ENCODE peak calls at places on chromosomes 1 and 21, in four cellular contexts. One of them, this sample, is unnamed.

GRCh38 chr1:155911156-155912055 is at the start of gene RIT1:
- DNase-seq in K562: peak
- DNase-seq in WTC11: peak
- DNase-seq in GM23338: peak
- DNase-seq in this sample: peak

GRCh38 chr1:234562336-234562735 is 47.6 kb downstream of the IRF2BP2 start:
- DNase-seq in K562: no peak
- DNase-seq in GM23338: no peak
- DNase-seq in WTC11: no peak
- DNase-seq in this sample: no peak

GRCh38 chr1:158101944-158102343 is 78.8 kb upstream of the CD1D start:
- DNase-seq in K562: no peak
- DNase-seq in WTC11: no peak
- DNase-seq in GM23338: no peak
- DNase-seq in this sample: no peak

GRCh38 chr1:164576311-164577271 is 17.6 kb downstream of the PBX1 start:
- DNase-seq in K562: no peak
- DNase-seq in WTC11: peak
- DNase-seq in GM23338: peak
- DNase-seq in this sample: no peak

GRCh38 chr1:16441312-16441641 is 753 bp downstream of the NECAP2 start:
- DNase-seq in K562: no peak
- DNase-seq in GM23338: no peak
- DNase-seq in WTC11: no peak
- DNase-seq in this sample: no peak

GRCh38 chr1:1295154-1295923 is 12.4 kb downstream of the ACAP3 start:
- DNase-seq in K562: no peak
- DNase-seq in GM23338: no peak
- DNase-seq in WTC11: no peak
- DNase-seq in this sample: no peak

GRCh38 chr1:109768700-109769325 is 5.1 kb upstream of the EPS8L3 start:
- DNase-seq in WTC11: peak
- DNase-seq in GM23338: no peak
- DNase-seq in K562: no peak
- DNase-seq in this sample: no peak

GRCh38 chr1:223704921-223705878 is 7.1 kb upstream of the CAPN2 start:
- DNase-seq in WTC11: no peak
- DNase-seq in GM23338: no peak
- DNase-seq in K562: no peak
- DNase-seq in this sample: no peak

GRCh38 chr1:213661346-213661745 is 326.4 kb upstream of the PROX1 start:
- DNase-seq in GM23338: no peak
- DNase-seq in WTC11: no peak
- DNase-seq in K562: no peak
- DNase-seq in this sample: no peak

GRCh38 chr1:147292012-147292411 is 49.5 kb downstream of the CHD1L start:
- DNase-seq in K562: no peak
- DNase-seq in GM23338: no peak
- DNase-seq in WTC11: no peak
- DNase-seq in this sample: no peak

GRCh38 chr1:185526318-185527307 is 207.6 kb upstream of the HMCN1 start:
- DNase-seq in GM23338: no peak
- DNase-seq in K562: no peak
- DNase-seq in WTC11: no peak
- DNase-seq in this sample: no peak

GRCh38 chr1:185531838-185532237 is 202.4 kb upstream of the HMCN1 start:
- DNase-seq in WTC11: no peak
- DNase-seq in GM23338: peak
- DNase-seq in K562: no peak
- DNase-seq in this sample: peak

GRCh38 chr1:185529673-185530072 is 204.5 kb upstream of the HMCN1 start:
- DNase-seq in K562: no peak
- DNase-seq in WTC11: no peak
- DNase-seq in GM23338: no peak
- DNase-seq in this sample: no peak

GRCh38 chr1:185530215-185530614 is 204.0 kb upstream of the HMCN1 start:
- DNase-seq in WTC11: no peak
- DNase-seq in GM23338: no peak
- DNase-seq in K562: no peak
- DNase-seq in this sample: no peak

DNA sequence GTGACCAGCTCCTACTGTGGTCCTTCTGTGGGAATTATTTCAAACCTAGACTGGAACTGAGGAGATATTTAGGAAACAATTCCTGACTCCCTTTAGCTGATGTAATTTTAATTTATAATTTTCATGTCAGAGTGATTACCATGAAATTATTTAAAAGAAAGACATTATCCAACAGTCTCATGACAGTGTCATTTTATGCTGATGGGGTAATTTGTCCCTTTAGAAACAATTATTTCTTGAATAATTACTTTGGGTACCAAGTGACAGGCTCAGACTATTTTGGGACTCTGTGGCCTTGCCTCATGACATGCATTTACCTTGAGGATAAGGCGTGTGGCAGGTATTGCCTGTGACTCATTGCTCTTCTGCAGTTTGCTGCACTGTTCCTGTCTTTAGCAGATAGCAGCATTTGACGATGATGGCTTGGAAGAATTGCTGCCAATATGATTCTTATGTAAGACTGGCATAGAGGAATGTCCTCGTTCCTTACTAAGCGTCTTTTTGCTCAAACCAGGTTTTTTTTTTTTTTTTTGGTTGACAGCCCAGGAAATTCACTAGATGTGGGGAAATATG is 206.0 kb upstream of the HMCN1 start:
- DNase-seq in GM23338: no peak
- DNase-seq in WTC11: no peak
- DNase-seq in K562: no peak
- DNase-seq in this sample: no peak
- TF ChIP-seq CREB1 in GM23338: no peak
- TF ChIP-seq CREB1 in WTC11: no peak
- TF ChIP-seq CREB1 in K562: no peak
- TF ChIP-seq CREB1 in this sample: no peak

GRCh38 chr1:10936998-10937901 is 75.2 kb upstream of the TARDBP start:
- DNase-seq in K562: no peak
- DNase-seq in WTC11: no peak
- DNase-seq in GM23338: peak
- DNase-seq in this sample: peak
- TF ChIP-seq CREB1 in K562: no peak
- TF ChIP-seq CREB1 in WTC11: no peak
- TF ChIP-seq CREB1 in GM23338: no peak
- TF ChIP-seq CREB1 in this sample: no peak

GRCh38 chr1:3321559-3322439 is 132.7 kb upstream of the ARHGEF16 start:
- DNase-seq in K562: no peak
- DNase-seq in WTC11: no peak
- DNase-seq in GM23338: no peak
- DNase-seq in this sample: no peak

GRCh38 chr1:3322440-3323020 is 131.9 kb upstream of the ARHGEF16 start:
- DNase-seq in K562: no peak
- DNase-seq in GM23338: no peak
- DNase-seq in WTC11: no peak
- DNase-seq in this sample: no peak

GRCh38 chr1:3318329-3318728 is 136.1 kb upstream of the ARHGEF16 start:
- DNase-seq in GM23338: no peak
- DNase-seq in WTC11: no peak
- DNase-seq in K562: no peak
- DNase-seq in this sample: no peak

GRCh38 chr1:3319874-3320245 is 134.6 kb upstream of the ARHGEF16 start:
- DNase-seq in WTC11: peak
- DNase-seq in GM23338: peak
- DNase-seq in K562: peak
- DNase-seq in this sample: peak

GRCh38 chr1:3320246-3321152 is 134.0 kb upstream of the ARHGEF16 start:
- DNase-seq in WTC11: no peak
- DNase-seq in K562: no peak
- DNase-seq in GM23338: no peak
- DNase-seq in this sample: no peak
- TF ChIP-seq CREB1 in WTC11: no peak
- TF ChIP-seq CREB1 in K562: no peak
- TF ChIP-seq CREB1 in GM23338: no peak
- TF ChIP-seq CREB1 in this sample: no peak

DNA sequence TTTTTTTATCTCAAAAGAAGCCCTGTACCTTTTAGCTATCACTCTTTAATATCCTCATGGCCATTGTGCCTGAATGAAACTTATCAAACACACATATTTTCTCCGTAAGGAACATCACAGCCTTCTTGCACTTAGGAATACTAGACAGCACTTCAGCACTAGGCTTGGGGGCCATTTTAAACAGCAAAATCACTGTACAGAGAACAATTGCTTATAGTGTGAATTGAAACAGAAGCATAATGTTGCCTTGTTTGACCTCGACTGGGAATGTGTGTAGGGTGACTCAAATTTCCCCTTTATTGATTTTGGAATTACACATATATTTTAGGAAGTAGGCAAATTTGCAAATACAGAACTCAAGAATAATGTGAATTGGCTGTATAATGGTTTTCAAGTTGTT is 36.4 kb downstream of the KYAT3 start:
- DNase-seq in K562: no peak
- DNase-seq in GM23338: no peak
- DNase-seq in WTC11: no peak
- DNase-seq in this sample: no peak
- TF ChIP-seq CREB1 in K562: no peak
- TF ChIP-seq CREB1 in GM23338: no peak
- TF ChIP-seq CREB1 in WTC11: no peak
- TF ChIP-seq CREB1 in this sample: no peak

DNA sequence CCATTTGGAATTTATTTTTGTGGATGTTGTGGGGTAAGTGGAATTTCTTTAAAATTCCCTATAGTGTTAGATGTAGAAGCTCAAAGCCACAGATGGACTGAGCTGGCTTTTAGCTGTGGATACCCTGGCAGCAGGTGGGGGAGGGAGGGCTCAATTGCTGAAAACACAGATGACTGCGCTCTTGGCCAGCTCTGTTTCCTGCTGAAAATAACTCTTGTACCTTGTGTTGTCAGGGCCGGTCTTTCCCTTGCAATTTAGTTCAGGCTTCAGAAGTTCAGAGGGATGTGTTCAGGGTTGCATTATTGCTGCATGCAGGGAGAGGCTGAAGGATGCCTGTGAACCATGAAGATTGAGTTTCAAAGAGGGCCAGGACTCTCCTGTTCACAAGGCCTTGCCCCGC is 58.0 kb upstream of the GCLM start:
- DNase-seq in WTC11: no peak
- DNase-seq in GM23338: no peak
- DNase-seq in K562: no peak
- DNase-seq in this sample: no peak
- TF ChIP-seq CREB1 in WTC11: no peak
- TF ChIP-seq CREB1 in GM23338: no peak
- TF ChIP-seq CREB1 in K562: no peak
- TF ChIP-seq CREB1 in this sample: no peak

GRCh38 chr1:228212415-228212965 is 4.6 kb downstream of the OBSCN start:
- DNase-seq in K562: no peak
- DNase-seq in GM23338: peak
- DNase-seq in WTC11: peak
- DNase-seq in this sample: peak

GRCh38 chr1:228211871-228212414 is 4.1 kb downstream of the OBSCN start:
- DNase-seq in GM23338: peak
- DNase-seq in WTC11: no peak
- DNase-seq in K562: no peak
- DNase-seq in this sample: peak

GRCh38 chr1:228210076-228210651 is 2.3 kb downstream of the OBSCN start:
- DNase-seq in WTC11: no peak
- DNase-seq in GM23338: no peak
- DNase-seq in K562: no peak
- DNase-seq in this sample: no peak

GRCh38 chr1:228210684-228211083 is 2.8 kb downstream of the OBSCN start:
- DNase-seq in K562: no peak
- DNase-seq in GM23338: no peak
- DNase-seq in WTC11: no peak
- DNase-seq in this sample: no peak

GRCh38 chr1:228211091-228211870 is 3.4 kb downstream of the OBSCN start:
- DNase-seq in WTC11: no peak
- DNase-seq in GM23338: peak
- DNase-seq in K562: no peak
- DNase-seq in this sample: no peak
- TF ChIP-seq CREB1 in WTC11: no peak
- TF ChIP-seq CREB1 in GM23338: no peak
- TF ChIP-seq CREB1 in K562: no peak
- TF ChIP-seq CREB1 in this sample: no peak

GRCh38 chr21:30234050-30234449 is 18.2 kb upstream of the CLDN8 start:
- DNase-seq in K562: no peak
- DNase-seq in WTC11: no peak
- DNase-seq in GM23338: no peak
- DNase-seq in this sample: no peak
- TF ChIP-seq CREB1 in K562: no peak
- TF ChIP-seq CREB1 in WTC11: no peak
- TF ChIP-seq CREB1 in GM23338: no peak
- TF ChIP-seq CREB1 in this sample: no peak

DNA sequence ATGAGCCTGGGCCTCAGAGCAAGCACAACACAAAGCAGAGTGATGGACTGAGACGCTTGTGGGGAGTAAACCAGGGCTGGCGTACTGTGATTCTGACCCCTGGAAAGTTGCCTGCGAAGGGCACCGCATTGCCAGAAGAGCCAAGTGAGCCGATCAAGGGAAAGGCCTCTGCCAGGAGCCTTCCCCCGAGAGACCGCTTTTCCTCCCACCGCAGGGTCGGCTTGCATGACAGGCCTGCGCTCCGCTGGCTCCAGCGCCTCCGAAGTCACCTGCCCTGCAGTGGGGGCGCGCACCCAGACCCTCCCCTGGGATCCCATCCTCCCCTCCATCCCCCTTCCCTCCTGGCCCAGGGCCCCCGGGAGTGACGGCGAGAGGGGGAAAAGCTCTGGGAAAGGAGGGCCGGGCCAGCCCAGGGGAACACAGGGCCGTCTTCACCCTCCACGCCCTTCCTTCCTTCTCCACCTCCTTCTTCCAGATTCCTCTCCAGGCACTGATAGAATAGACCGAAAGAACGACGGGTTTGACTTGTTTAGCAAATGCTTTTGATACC is 165.0 kb downstream of the TRIM33 start:
- DNase-seq in WTC11: peak
- DNase-seq in K562: peak
- DNase-seq in GM23338: peak
- DNase-seq in this sample: peak
- TF ChIP-seq CREB1 in WTC11: no peak
- TF ChIP-seq CREB1 in K562: no peak
- TF ChIP-seq CREB1 in GM23338: no peak
- TF ChIP-seq CREB1 in this sample: no peak

GRCh38 chr21:36297555-36297937 is 22.5 kb upstream of the MORC3 start:
- DNase-seq in K562: no peak
- DNase-seq in GM23338: no peak
- DNase-seq in WTC11: no peak
- DNase-seq in this sample: no peak
- TF ChIP-seq CREB1 in K562: no peak
- TF ChIP-seq CREB1 in GM23338: no peak
- TF ChIP-seq CREB1 in WTC11: no peak
- TF ChIP-seq CREB1 in this sample: no peak

GRCh38 chr1:89942825-89943658 is 51.9 kb upstream of the ZNF326 start:
- DNase-seq in WTC11: no peak
- DNase-seq in K562: no peak
- DNase-seq in GM23338: no peak
- DNase-seq in this sample: no peak
- TF ChIP-seq CREB1 in WTC11: no peak
- TF ChIP-seq CREB1 in K562: no peak
- TF ChIP-seq CREB1 in GM23338: no peak
- TF ChIP-seq CREB1 in this sample: no peak